ENCODE peak calls at places on chromosomes 7 and 10, in ten cellular contexts. Z, A, S, L, M, E, P, Y, K and N are unnamed samples.

GRCh38 chr10:79375321-79376077 is 28.2 kb downstream of the PPIF start:
- DNase-seq in Z (peak; percentile 72), A (peak; percentile 16), S (no peak), L (no peak), M (no peak), E (no peak), P (peak; percentile 44), Y (no peak), K (peak; percentile 59), N (peak; percentile 67)

GRCh38 chr7:108535257-108535656 is 9.3 kb upstream of the PNPLA8 start:
- DNase-seq in Z (no peak), A (no peak), S (no peak), L (no peak), M (no peak), E (no peak), P (no peak), Y (no peak), K (no peak), N (no peak)

GRCh38 chr10:124106241-124106905 is 13.0 kb upstream of the CHST15 start:
- DNase-seq in Z (peak; percentile 85), A (no peak), S (peak; percentile 72), L (peak; percentile 89), M (peak; percentile 77), E (peak; percentile 63), P (no peak), Y (peak; percentile 54), K (peak; percentile 55), N (peak; percentile 93)

GRCh38 chr10:86688398-86688921 is 20.1 kb downstream of the LDB3 start:
- DNase-seq in Z (peak; percentile 66), A (peak; percentile 65), S (no peak), L (peak; percentile 50), M (no peak), E (peak; percentile 29), P (peak; percentile 67), Y (peak; percentile 62), K (peak; percentile 70), N (peak; percentile 76)

GRCh38 chr7:43649755-43650274 is 66.9 kb downstream of the STK17A start:
- DNase-seq in Z (peak; percentile 42), A (no peak), S (no peak), L (no peak), M (no peak), E (no peak), P (peak; percentile 81), Y (no peak), K (peak; percentile 50), N (no peak)

GRCh38 chr7:125490167-125490566 is 560.5 kb upstream of the POT1 start:
- DNase-seq in Z (no peak), A (no peak), S (no peak), L (no peak), M (no peak), E (no peak), P (no peak), Y (no peak), K (no peak), N (no peak)

GRCh38 chr7:29146082-29146706 is at the start of gene CPVL:
- DNase-seq in Z (peak; percentile 14), A (peak; percentile 59), S (peak; percentile 55), L (peak; percentile 53), M (no peak), E (peak; percentile 29), P (no peak), Y (peak; percentile 69), K (no peak), N (no peak)

GRCh38 chr10:21648040-21648439 is 114.0 kb downstream of the MLLT10 start:
- DNase-seq in Z (no peak), A (no peak), S (no peak), L (no peak), M (no peak), E (no peak), P (no peak), Y (no peak), K (no peak), N (no peak)

GRCh38 chr7:105724688-105725087 is 143.4 kb upstream of the EFCAB10 start:
- DNase-seq in Z (no peak), A (no peak), S (no peak), L (no peak), M (no peak), E (no peak), P (no peak), Y (no peak), K (no peak), N (no peak)

GRCh38 chr7:100947792-100948191 is 1.5 kb upstream of the MUC3A start:
- DNase-seq in Z (no peak), A (no peak), S (no peak), L (no peak), M (no peak), E (no peak), P (no peak), Y (no peak), K (no peak), N (no peak)

GRCh38 chr10:110577056-110577455 is 9.6 kb downstream of the SMC3 start:
- DNase-seq in Z (peak; percentile 31), A (no peak), S (no peak), L (no peak), M (no peak), E (no peak), P (no peak), Y (no peak), K (peak; percentile 79), N (peak; percentile 60)
- H3K36me3 ChIP-seq in Z (peaks cover 9% of the 10 kb centered on the region), A (no peaks in the 10 kb centered on the region), S (peaks cover 4% of the 10 kb centered on the region), L (no peaks in the 10 kb centered on the region), M (peaks cover 2% of the 10 kb centered on the region), E (peaks cover 13% of the 10 kb centered on the region), P (peaks cover 49% of the 10 kb centered on the region), Y (no peaks in the 10 kb centered on the region), K (peaks cover 15% of the 10 kb centered on the region), N (peaks cover 56% of the 10 kb centered on the region)

DNA sequence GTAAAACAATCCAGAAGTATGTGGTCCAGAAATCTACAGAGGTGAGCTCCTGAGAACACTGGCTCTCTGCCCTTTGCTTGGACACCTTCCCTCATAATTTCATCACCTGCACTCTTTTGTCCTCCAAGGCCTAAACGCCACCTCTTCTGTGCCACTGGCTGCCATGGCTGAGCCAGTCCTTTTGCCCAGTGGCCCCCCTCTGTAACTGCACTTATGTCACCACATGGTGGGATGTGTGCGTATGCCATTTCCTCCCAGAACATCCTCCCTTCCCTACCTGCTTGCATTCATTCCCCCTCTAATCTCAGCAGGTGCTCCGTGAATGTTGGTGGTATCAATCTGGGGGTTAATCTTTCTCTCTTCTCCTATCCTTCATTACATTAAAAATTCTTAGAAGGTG is 17.3 kb upstream of the DUSP5 start:
- DNase-seq in Z (no peak), A (no peak), S (no peak), L (no peak), M (no peak), E (no peak), P (no peak), Y (no peak), K (no peak), N (no peak)
- TF ChIP-seq CTCF in Z (no peak), A (no peak), S (no peak), L (no peak), M (no peak), E (no peak), P (no peak), Y (no peak), K (no peak), N (no peak)

GRCh38 chr7:102469972-102470825 is 5.4 kb downstream of the LRWD1 start:
- DNase-seq in Z (no peak), A (peak; percentile 83), S (peak; percentile 19), L (no peak), M (no peak), E (no peak), P (no peak), Y (no peak), K (no peak), N (no peak)
- H3K36me3 ChIP-seq in Z (peaks cover 21% of the 10 kb centered on the region), A (peaks cover 4% of the 10 kb centered on the region), S (peaks cover 6% of the 10 kb centered on the region), L (no peaks in the 10 kb centered on the region), M (peaks cover 4% of the 10 kb centered on the region), E (no peaks in the 10 kb centered on the region), P (no peaks in the 10 kb centered on the region), Y (no peaks in the 10 kb centered on the region), K (peaks cover 39% of the 10 kb centered on the region), N (peaks cover 10% of the 10 kb centered on the region)

DNA sequence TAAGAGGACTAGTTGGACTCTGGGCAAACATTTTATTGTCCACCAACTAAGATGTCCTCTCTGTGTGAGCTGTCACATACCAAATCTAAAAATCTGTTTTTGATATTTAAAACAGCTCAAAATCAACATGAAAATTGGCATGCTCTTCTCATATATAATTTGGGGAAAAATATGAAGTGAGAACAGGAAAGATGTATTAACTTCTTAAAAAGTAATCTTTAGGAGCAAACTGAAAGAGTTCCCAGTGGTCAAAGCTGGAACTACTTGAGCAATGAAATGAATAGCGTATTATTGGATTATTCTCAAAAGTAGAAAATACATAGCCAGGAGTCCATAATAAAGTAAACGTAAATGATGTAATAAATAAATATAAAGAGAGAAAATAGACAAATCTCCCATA is 147.2 kb downstream of the DYNC1I1 start:
- DNase-seq in Z (no peak), A (no peak), S (no peak), L (no peak), M (no peak), E (no peak), P (no peak), Y (no peak), K (no peak), N (no peak)
- TF ChIP-seq CTCF in Z (peak; percentile 31), A (no peak), S (no peak), L (no peak), M (no peak), E (peak; percentile 16), P (no peak), Y (no peak), K (no peak), N (no peak)

GRCh38 chr10:68781613-68782574 is 45.4 kb upstream of the STOX1 start:
- DNase-seq in Z (no peak), A (no peak), S (no peak), L (no peak), M (no peak), E (no peak), P (no peak), Y (no peak), K (no peak), N (no peak)
- H3K36me3 ChIP-seq in Z (peaks cover 4% of the 10 kb centered on the region), A (peaks cover 13% of the 10 kb centered on the region), S (no peaks in the 10 kb centered on the region), L (no peaks in the 10 kb centered on the region), M (peaks cover 1% of the 10 kb centered on the region), E (peaks cover 4% of the 10 kb centered on the region), P (peaks cover 32% of the 10 kb centered on the region), Y (no peaks in the 10 kb centered on the region), K (peaks cover 46% of the 10 kb centered on the region), N (peaks cover 65% of the 10 kb centered on the region)

DNA sequence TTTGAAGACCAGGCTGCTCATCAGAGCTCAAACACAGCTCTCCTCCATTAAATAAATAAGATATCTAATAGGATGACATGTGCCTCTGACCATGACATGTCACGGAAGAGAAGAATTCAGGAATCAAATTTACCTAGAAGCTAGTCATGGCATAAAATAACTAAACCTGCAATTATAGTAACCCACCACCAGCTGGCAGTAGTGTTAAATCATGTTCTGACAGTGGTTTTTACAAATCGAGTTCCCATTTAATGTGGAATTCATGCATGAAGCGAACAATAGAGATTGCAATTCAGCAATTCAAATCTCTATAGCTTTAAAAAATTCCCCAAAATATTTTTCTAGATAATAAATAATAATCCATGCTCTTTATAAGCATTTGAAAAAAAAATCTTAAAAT is 74.6 kb upstream of the IKZF1 start:
- DNase-seq in Z (no peak), A (no peak), S (no peak), L (no peak), M (no peak), E (no peak), P (no peak), Y (no peak), K (peak; percentile 8), N (peak; percentile 1)
- TF ChIP-seq CTCF in Z (no peak), A (no peak), S (no peak), L (no peak), M (peak; percentile 33), E (no peak), P (peak; percentile 37), Y (no peak), K (peak; percentile 34), N (peak; percentile 10)